ENCODE peak calls at places on chromosomes 3 and 15, in five cellular contexts. B, A, O, P and I are unnamed samples.

GRCh38 chr3:196547067-196547466 is 21.3 kb downstream of the WDR53 start:
- DNase-seq in P (no peak), O (no peak), B (no peak), A (no peak), I (no peak)

GRCh38 chr15:94829887-94830884 is 598.8 kb downstream of the MCTP2 start:
- DNase-seq in P (no peak), O (no peak), A (no peak), B (no peak), I (no peak)

GRCh38 chr3:44439499-44440295 is 37.8 kb downstream of the ZNF445 start:
- DNase-seq in O (no peak), B (no peak), A (peak), P (no peak), I (no peak)

GRCh38 chr15:92583311-92584034 is 72.1 kb downstream of the FAM174B start:
- DNase-seq in B (no peak), A (no peak), P (no peak), O (no peak), I (no peak)

GRCh38 chr3:142447308-142447851 is 457 bp downstream of the XRN1 start:
- DNase-seq in O (peak), B (peak), A (peak), P (peak), I (peak)

GRCh38 chr3:159763466-159764210 is 225.0 kb upstream of the IL12A start:
- DNase-seq in O (peak), B (peak), P (peak), A (peak), I (peak)

GRCh38 chr3:11201246-11202024 is 47.1 kb downstream of the HRH1 start:
- DNase-seq in O (no peak), A (no peak), B (no peak), P (no peak), I (no peak)

GRCh38 chr3:105791134-105791533 is 77.7 kb downstream of the CBLB start:
- DNase-seq in B (peak), P (no peak), A (no peak), O (peak), I (no peak)

GRCh38 chr3:122102191-122102935 is 47.2 kb downstream of the CD86 start:
- DNase-seq in P (no peak), A (peak), O (no peak), B (no peak), I (no peak)

GRCh38 chr3:55330756-55331155 is 156.3 kb downstream of the WNT5A start:
- DNase-seq in O (no peak), A (no peak), P (no peak), B (no peak), I (no peak)

GRCh38 chr3:195715134-195715533 is 5.6 kb upstream of the MUC20 start:
- DNase-seq in A (no peak), B (no peak), P (no peak), O (no peak), I (no peak)

GRCh38 chr3:49387721-49388120 is 24.1 kb downstream of the RHOA start:
- DNase-seq in A (no peak), P (no peak), B (peak), O (no peak), I (no peak)

GRCh38 chr15:67085237-67085817 is 19.9 kb downstream of the SMAD3 start:
- DNase-seq in P (no peak), A (peak), O (no peak), B (no peak), I (no peak)

GRCh38 chr3:38497026-38497425 is 886 bp downstream of the EXOG start:
- DNase-seq in O (peak), P (no peak), A (no peak), B (no peak), I (no peak)

GRCh38 chr3:46565607-46566039 is 479 bp downstream of the LRRC2 start:
- DNase-seq in B (no peak), O (no peak), P (no peak), A (no peak), I (no peak)

GRCh38 chr3:11367116-11367781 is 95.1 kb downstream of the ATG7 start:
- DNase-seq in B (peak), P (no peak), A (no peak), O (no peak), I (peak)

GRCh38 chr3:42853739-42854302 is 21.9 kb downstream of the CYP8B1 start:
- DNase-seq in B (no peak), A (no peak), O (no peak), P (no peak), I (no peak)